ENCODE peak calls at places on chromosome 20, in five cellular contexts. Z is GM12878, L is K562, H is HCT116, D is SK-N-SH. G is an unnamed sample.

GRCh38 chr20:11356061-11356460 is 561.6 kb upstream of the BTBD3 start:
- DNase-seq in L (no peak), H (no peak), D (no peak), Z (no peak), G (no peak)

GRCh38 chr20:47843886-47844567 is 58.7 kb upstream of the SULF2 start:
- DNase-seq in L (no peak), D (no peak), Z (no peak), H (no peak), G (peak; percentile 15)

GRCh38 chr20:37871751-37872150 is 31.2 kb upstream of the VSTM2L start:
- DNase-seq in Z (no peak), H (no peak), L (no peak), D (no peak), G (no peak)

GRCh38 chr20:16397053-16397452 is 176.2 kb downstream of the KIF16B start:
- DNase-seq in D (no peak), L (no peak), Z (no peak), H (no peak), G (no peak)

GRCh38 chr20:50915424-50915823 is 15.8 kb downstream of the ADNP start:
- DNase-seq in D (peak; percentile 32), Z (no peak), L (no peak), H (no peak), G (no peak)

GRCh38 chr20:54629632-54630031 is 154.2 kb downstream of the DOK5 start:
- DNase-seq in L (no peak), D (no peak), H (no peak), Z (no peak), G (no peak)

GRCh38 chr20:59810376-59811187 is 122.9 kb downstream of the SYCP2 start:
- DNase-seq in Z (no peak), L (peak; percentile 25), H (no peak), D (peak; percentile 54), G (no peak)

GRCh38 chr20:57624124-57624523 is 3.9 kb upstream of the ZBP1 start:
- DNase-seq in Z (no peak), L (no peak), H (no peak), D (no peak), G (no peak)

GRCh38 chr20:33814238-33814712 is 3.1 kb downstream of the CHMP4B start:
- DNase-seq in H (no peak), D (no peak), L (no peak), Z (no peak), G (no peak)

GRCh38 chr20:58480455-58481356 is 34.5 kb downstream of the APCDD1L start:
- DNase-seq in Z (no peak), H (no peak), L (no peak), D (no peak), G (no peak)

GRCh38 chr20:50744143-50744792 is 12.9 kb downstream of the PARD6B start:
- DNase-seq in D (peak; percentile 64), L (peak; percentile 52), H (peak; percentile 67), Z (no peak), G (no peak)

GRCh38 chr20:61169870-61170269 is 82.2 kb upstream of the CDH4 start:
- DNase-seq in L (no peak), H (no peak), D (no peak), Z (no peak), G (no peak)
- TF ChIP-seq JUND in L (no peak), H (no peak), D (no peak), Z (no peak), G (no peak)

GRCh38 chr20:63503524-63503923 is 4.6 kb upstream of the EEF1A2 start:
- DNase-seq in Z (no peak), L (no peak), D (peak; percentile 33), H (no peak), G (no peak)
- TF ChIP-seq JUND in Z (no peak), L (no peak), D (no peak), H (no peak), G (no peak)

DNA sequence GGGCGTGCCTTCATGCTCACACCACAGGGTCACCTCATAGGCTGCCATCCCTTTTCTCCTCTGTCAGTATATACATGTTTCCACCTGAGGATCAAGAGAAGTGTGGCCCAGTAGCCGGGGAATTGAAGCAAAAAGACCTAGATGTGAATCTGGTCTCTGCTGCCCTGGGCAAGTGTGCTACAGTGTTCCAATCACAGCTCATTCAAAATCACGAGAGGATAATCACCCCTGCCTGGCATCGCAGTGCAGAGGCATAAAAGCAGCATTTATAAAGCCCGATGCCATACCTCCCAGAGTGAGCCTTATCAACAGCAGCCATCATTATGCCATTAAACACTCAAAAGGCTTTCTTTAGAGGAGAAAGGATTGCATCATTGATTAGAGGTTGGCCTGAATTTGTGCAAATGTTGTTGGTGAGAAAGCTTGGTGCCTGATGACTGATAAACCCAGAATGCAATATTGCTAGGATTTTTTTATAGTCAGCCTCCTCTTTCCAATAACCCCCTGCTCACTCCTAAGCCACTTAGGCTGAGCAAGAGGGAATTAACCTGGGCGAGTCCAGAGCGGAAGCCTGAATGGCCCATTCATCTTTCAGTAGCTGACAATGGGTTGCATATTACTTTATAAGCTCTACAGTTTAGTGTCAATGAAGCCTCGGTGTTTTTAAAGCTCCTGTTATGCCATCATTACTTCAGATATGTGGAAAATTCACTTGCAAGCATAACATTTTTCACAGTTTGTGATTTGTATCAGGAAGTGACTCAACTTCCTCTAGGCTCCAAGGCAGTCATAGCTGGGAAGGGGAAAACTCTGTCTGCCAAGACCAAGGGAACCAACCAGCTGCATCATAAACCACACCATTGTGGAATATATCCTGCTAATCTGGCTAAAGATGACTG is 92.5 kb upstream of the NXT1 start:
- DNase-seq in D (peak; percentile 20), Z (no peak), H (no peak), L (no peak), G (no peak)
- TF ChIP-seq JUND in D (peak; percentile 69), Z (no peak), H (no peak), L (no peak), G (no peak)

GRCh38 chr20:36251426-36251825 is 15.1 kb downstream of the AAR2 start:
- DNase-seq in D (no peak), L (no peak), H (no peak), Z (no peak), G (no peak)
- TF ChIP-seq JUND in D (no peak), L (no peak), H (no peak), Z (no peak), G (no peak)

DNA sequence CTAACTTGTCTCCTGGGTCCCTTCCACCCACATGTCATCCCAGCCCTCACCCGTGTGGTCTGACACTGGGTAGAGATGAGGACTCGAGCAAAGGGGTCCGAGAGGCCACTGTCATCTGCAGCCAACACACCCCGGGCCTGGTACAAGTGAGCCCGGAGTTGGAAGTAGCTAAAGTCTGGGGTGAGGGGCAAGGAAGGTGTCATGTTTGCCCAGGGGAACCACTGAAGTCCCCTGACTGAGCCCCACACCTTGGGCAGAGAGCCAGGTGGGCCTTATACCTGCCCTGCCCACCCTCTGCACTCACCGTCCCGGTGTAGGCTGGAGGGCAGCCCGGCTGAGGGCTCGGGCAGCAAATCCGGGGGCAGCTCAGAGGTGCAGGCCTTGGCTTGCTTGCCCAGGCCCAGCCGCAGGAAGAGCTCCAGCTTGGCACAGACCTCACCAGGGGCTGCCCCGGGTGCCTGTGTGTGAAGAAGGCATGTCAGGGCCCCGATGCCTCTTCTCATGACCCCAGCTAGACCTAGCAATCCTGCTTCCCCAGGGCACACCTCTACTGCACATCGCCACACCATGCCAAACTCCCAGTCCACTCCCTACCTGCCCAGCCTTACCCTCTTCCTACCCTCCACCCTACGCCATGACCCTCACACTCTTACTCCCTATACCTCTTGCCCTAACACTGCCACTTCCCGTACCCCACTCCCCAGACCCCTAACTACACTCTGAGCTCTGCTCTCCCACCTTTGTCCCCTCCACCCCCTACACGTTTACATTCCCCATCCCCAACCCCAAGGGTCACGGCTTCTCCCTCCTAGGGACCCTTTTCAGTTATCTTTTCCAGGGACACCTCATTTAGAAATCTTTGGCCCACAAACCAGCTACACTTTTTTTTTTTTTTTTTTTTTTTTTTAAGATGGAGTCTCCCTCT is 31.7 kb upstream of the SPAG4 start:
- DNase-seq in H (no peak), Z (no peak), L (no peak), D (no peak), G (no peak)
- TF ChIP-seq JUND in H (no peak), Z (no peak), L (no peak), D (no peak), G (no peak)

GRCh38 chr20:44720617-44720993 is 5.4 kb downstream of the CCN5 start:
- DNase-seq in D (peak; percentile 62), L (no peak), Z (no peak), H (peak; percentile 48), G (peak; percentile 62)
- TF ChIP-seq JUND in D (no peak), L (no peak), Z (no peak), H (no peak), G (no peak)

DNA sequence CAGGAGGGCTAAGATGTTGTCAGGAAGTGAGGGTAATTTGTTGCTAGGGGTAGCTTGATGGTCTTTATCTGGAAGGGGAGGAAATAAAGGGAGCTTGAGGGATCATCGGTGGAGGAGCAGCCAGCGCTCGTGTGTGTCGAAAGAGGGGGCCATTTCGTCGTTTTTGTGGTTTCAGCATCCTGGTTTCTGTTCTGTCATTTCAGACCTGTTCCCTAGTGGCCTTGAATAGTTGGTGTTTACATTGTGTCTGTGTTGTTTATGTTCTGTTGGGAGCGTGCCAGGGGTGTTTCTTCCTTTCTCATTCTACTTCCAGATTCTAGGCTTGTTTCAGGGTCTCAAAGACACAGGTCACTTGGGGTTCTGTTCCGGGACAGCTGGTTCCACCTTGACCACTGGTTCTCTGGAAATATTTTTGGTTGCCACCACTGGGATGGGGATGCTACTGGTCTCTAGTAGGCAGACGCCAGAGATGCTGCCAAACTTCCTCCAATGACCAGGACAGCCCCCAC is 113.9 kb upstream of the NAA20 start:
- DNase-seq in Z (no peak), D (no peak), H (no peak), L (no peak), G (peak; percentile 60)
- TF ChIP-seq JUND in Z (no peak), D (no peak), H (no peak), L (no peak), G (no peak)

G was measured in T47D.